ENCODE peak calls at places on chromosomes 12 and 14, in ten cellular contexts. O, V, Z, N, M, J, E, S, X and U are unnamed samples.

GRCh38 chr14:32648434-32648833 is 290.2 kb upstream of the NPAS3 start:
- DNase-seq in E (peak; percentile 76), S (no peak), Z (peak; percentile 53), J (peak; percentile 36), X (peak; percentile 5), O (no peak), M (no peak), N (no peak), V (peak; percentile 45), U (peak; percentile 73)

GRCh38 chr14:103449762-103450161 is 64.5 kb downstream of the MARK3 start:
- DNase-seq in E (no peak), J (no peak), V (no peak), M (no peak), S (no peak), O (no peak), N (no peak), X (no peak), Z (no peak), U (no peak)

GRCh38 chr14:69983317-69983716 is 104.1 kb downstream of the SMOC1 start:
- DNase-seq in V (no peak), J (no peak), O (no peak), M (no peak), Z (no peak), E (no peak), N (no peak), S (no peak), X (no peak), U (no peak)

GRCh38 chr14:50705026-50705593 is 37.0 kb upstream of the SAV1 start:
- DNase-seq in J (no peak), M (no peak), V (no peak), N (no peak), X (no peak), E (no peak), O (no peak), Z (no peak), S (no peak), U (no peak)

GRCh38 chr12:27523305-27523641 is 733 bp upstream of the PPFIBP1 start:
- DNase-seq in O (no peak), E (no peak), V (no peak), M (no peak), X (no peak), N (no peak), S (no peak), J (no peak), Z (no peak), U (no peak)

GRCh38 chr14:94940263-94940993 is 170.5 kb upstream of the GSC start:
- DNase-seq in O (no peak), J (no peak), M (no peak), Z (no peak), E (no peak), X (no peak), S (no peak), N (no peak), V (no peak), U (no peak)

GRCh38 chr12:15858348-15858747 is 23.8 kb upstream of the STRAP start:
- DNase-seq in E (no peak), N (no peak), M (no peak), Z (no peak), S (no peak), O (no peak), V (no peak), J (no peak), X (no peak), U (no peak)

GRCh38 chr14:93343266-93343665 is 3.7 kb upstream of the COX8C start:
- DNase-seq in M (no peak), O (no peak), S (no peak), J (no peak), E (no peak), V (no peak), N (no peak), Z (no peak), X (no peak), U (no peak)

GRCh38 chr14:26841361-26841760 is 243.5 kb upstream of the NOVA1 start:
- DNase-seq in V (peak; percentile 36), N (no peak), O (no peak), S (no peak), X (peak; percentile 9), M (no peak), J (no peak), E (no peak), Z (peak; percentile 31), U (no peak)

GRCh38 chr14:98754343-98755025 is 517.5 kb downstream of the BCL11B start:
- DNase-seq in V (peak; percentile 13), X (no peak), E (no peak), M (no peak), N (no peak), Z (no peak), S (no peak), O (no peak), J (no peak), U (peak; percentile 27)

GRCh38 chr14:68268719-68269118 is 449.1 kb downstream of the RAD51B start:
- DNase-seq in N (no peak), S (no peak), V (peak; percentile 68), J (no peak), X (no peak), E (no peak), Z (peak; percentile 44), O (no peak), M (no peak), U (no peak)

GRCh38 chr14:68268197-68268596 is 448.6 kb downstream of the RAD51B start:
- DNase-seq in J (no peak), N (no peak), V (no peak), S (no peak), E (no peak), O (no peak), Z (no peak), X (no peak), M (no peak), U (no peak)

GRCh38 chr14:68263563-68264350 is 444.2 kb downstream of the RAD51B start:
- DNase-seq in X (no peak), O (no peak), M (no peak), S (no peak), E (no peak), N (no peak), V (no peak), Z (peak; percentile 58), J (no peak), U (no peak)

GRCh38 chr14:68269136-68269535 is 449.6 kb downstream of the RAD51B start:
- DNase-seq in X (no peak), Z (no peak), N (no peak), J (no peak), O (no peak), V (peak; percentile 33), M (peak; percentile 73), S (no peak), E (no peak), U (no peak)

DNA sequence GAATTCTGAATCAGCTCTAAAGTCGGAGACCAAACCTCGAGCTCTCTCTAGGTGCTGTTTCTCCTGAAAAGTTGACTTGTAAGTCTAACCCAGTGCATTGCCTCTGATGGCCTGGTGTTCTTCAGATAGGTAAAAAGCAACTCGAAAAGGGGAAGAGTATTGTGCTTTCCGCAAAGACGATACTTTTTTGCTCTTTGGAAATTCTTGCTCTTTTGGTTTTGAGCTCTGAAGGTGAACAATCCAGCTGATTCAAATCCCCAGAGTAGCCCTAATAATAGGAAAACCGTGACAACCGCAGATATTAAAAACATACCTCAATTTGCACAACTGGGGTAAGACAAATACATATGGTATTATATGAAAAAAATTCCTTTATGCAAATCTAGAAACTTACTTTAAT is 447.4 kb downstream of the RAD51B start:
- DNase-seq in O (no peak), V (no peak), X (no peak), N (no peak), E (no peak), M (no peak), S (no peak), Z (no peak), J (no peak), U (no peak)
- H3K4me3 ChIP-seq in O (no peak overlapping the region), V (no peak overlapping the region), X (no peak overlapping the region), N (no peak overlapping the region), E (no peak overlapping the region), M (no peak overlapping the region), S (no peak overlapping the region), Z (no peak overlapping the region), J (no peak overlapping the region), U (no peak overlapping the region)

DNA sequence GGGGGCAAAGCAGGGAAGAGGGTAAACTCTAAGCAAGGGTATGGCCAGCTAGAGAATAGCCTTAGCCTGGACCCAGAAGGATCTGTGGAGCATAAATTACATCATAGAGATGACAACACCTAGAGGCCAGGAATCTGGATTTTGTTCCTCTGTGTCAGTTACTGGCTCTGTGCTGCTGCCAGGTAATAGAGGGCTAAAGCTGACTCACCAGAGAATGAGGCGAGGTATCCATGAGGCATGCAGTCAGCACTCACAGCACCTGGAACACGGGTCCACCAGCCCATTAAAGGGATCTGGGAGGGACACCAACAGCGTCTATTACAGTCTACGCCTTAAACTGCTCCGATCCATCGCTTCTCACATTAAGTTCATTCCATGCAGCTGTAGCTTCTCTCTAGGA is 74.9 kb upstream of the CMKLR1 start:
- DNase-seq in M (no peak), Z (no peak), J (no peak), X (no peak), V (no peak), E (no peak), S (no peak), O (no peak), N (no peak), U (no peak)
- H3K4me3 ChIP-seq in M (no peak overlapping the region), Z (no peak overlapping the region), J (no peak overlapping the region), X (no peak overlapping the region), V (no peak overlapping the region), E (no peak overlapping the region), S (no peak overlapping the region), O (no peak overlapping the region), N (no peak overlapping the region), U (no peak overlapping the region)

GRCh38 chr12:128794661-128795529 is 28.9 kb downstream of the SLC15A4 start:
- DNase-seq in S (no peak), J (no peak), N (no peak), O (no peak), M (no peak), X (no peak), Z (no peak), V (no peak), E (no peak), U (no peak)
- H3K4me3 ChIP-seq in S (no peak overlapping the region), J (no peak overlapping the region), N (no peak overlapping the region), O (no peak overlapping the region), M (no peak overlapping the region), X (no peak overlapping the region), Z (no peak overlapping the region), V (no peak overlapping the region), E (no peak overlapping the region), U (no peak overlapping the region)

DNA sequence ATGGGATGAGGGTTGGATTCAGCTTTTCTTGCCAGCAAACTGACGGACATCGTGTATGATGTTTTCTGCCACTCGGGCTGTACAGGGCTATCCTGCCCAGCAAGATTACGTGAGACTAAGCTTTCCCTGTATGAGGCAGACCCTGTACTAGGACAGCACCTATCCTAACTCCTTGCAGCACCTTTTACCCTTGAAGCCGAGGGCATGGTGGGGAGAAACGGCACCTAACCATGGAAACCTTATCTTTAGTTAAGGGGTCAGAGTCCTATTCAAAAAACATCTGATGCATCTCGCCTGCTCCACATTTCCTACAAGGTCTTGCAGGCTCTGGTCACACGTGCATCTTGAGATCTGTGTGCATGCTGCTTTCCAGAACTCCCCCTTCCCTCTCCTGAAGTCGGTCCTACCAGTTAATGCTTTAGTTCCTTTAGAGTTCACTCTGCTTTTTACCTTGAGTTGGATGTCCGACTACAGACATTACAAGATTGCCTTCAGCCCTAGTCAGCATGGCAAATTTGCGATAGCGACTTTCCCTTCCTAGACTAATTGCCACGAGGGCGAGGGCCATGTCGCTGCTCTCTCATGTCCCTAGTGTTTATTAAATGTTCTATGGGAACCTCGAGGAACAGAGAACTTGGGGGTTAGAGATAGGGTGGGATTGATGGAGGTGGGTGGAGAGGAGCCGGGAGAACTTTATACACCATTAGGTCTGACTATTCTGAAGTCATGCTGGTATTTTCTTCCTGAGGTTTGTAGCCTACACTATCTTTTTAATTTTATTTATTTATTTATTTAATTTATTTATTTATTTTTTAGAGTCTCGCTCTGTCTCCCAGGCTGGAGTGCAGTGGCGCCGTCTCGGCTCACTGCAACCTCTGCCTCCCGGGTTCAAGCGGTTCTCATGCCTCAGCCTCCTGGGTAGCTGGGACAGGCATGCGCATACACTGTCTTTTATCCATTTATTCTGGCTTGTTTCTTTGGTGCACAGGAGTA is 6.6 kb downstream of the RAN start:
- DNase-seq in N (no peak), J (no peak), E (no peak), Z (no peak), V (no peak), S (no peak), O (no peak), M (no peak), X (peak; percentile 32), U (no peak)
- H3K4me3 ChIP-seq in N (no peak overlapping the region), J (no peak overlapping the region), E (no peak overlapping the region), Z (no peak overlapping the region), V (no peak overlapping the region), S (no peak overlapping the region), O (no peak overlapping the region), M (no peak overlapping the region), X (no peak overlapping the region), U (no peak overlapping the region)